ENCODE peak calls at places on chromosomes 13 and 19, in six cellular contexts. Y is T-helper 2 cell; T is NCI-H146; H is activated CD4-positive, alpha-beta T cell treated with anti-CD3 and anti-CD28 coated beads, Interleukin-2, amount 50 U/mL, for 24 hours; S is Calu3; C is LHCN-M2. K is an unnamed sample.

GRCh38 chr13:113976711-113977684 is 3.1 kb upstream of the C13orf46 start:
- DNase-seq in Y (no peak), T (no peak), H (no peak), S (peak; percentile 24), C (peak; percentile 77), K (peak; percentile 87)

GRCh38 chr19:28142258-28142657 is 1070.7 kb downstream of the UQCRFS1 start:
- DNase-seq in Y (no peak), T (no peak), H (no peak), S (no peak), C (no peak), K (no peak)

GRCh38 chr13:50082426-50083283 is 67.4 kb downstream of the KCNRG start:
- DNase-seq in Y (peak; percentile 89), T (peak; percentile 85), H (peak; percentile 51), S (peak; percentile 78), C (peak; percentile 70), K (peak; percentile 72)

GRCh38 chr19:17318966-17319365 is 9.6 kb downstream of the DDA1 start:
- DNase-seq in Y (no peak), T (no peak), H (no peak), S (no peak), C (no peak), K (no peak)

GRCh38 chr13:39253774-39254173 is 215.5 kb downstream of the NHLRC3 start:
- DNase-seq in Y (no peak), T (no peak), H (no peak), S (no peak), C (peak; percentile 15), K (peak; percentile 44)

GRCh38 chr13:97439196-97439595 is 5.2 kb downstream of the RAP2A start:
- DNase-seq in Y (no peak), T (no peak), H (no peak), S (no peak), C (no peak), K (peak; percentile 21)

GRCh38 chr13:105272660-105273631 is 1262.5 kb downstream of the EFNB2 start:
- DNase-seq in Y (no peak), T (no peak), H (no peak), S (no peak), C (no peak), K (peak; percentile 4)

GRCh38 chr19:8880864-8881488 is 48.8 kb downstream of the MBD3L1 start:
- DNase-seq in Y (no peak), T (no peak), H (no peak), S (no peak), C (no peak), K (no peak)

GRCh38 chr13:23705578-23705977 is 135.4 kb downstream of the TNFRSF19 start:
- DNase-seq in Y (no peak), T (no peak), H (no peak), S (no peak), C (no peak), K (peak; percentile 31)

K was measured in EH.